ENCODE peak calls at places on chromosomes 2 and 18, in eight cellular contexts. C is prostate gland, A is HCT116, D is stomach, Z is GM23338, Y is transverse colon, T is HepG2, F is breast epithelium. U is an unnamed sample.

GRCh38 chr2:231041061-231041689 is 3.9 kb downstream of the C2orf72 start:
- DNase-seq in C (no peak), A (no peak), D (no peak), Z (no peak), Y (no peak), T (no peak), F (no peak), U (no peak)

GRCh38 chr18:78717051-78717765 is 262.4 kb upstream of the SALL3 start:
- DNase-seq in C (no peak), A (no peak), D (no peak), Z (no peak), Y (no peak), T (no peak), F (peak), U (peak)

GRCh38 chr18:25876334-25876979 is 214.0 kb downstream of the SS18 start:
- DNase-seq in C (no peak), A (no peak), D (no peak), Z (no peak), Y (no peak), T (no peak), F (no peak), U (no peak)

GRCh38 chr2:107276034-107276433 is 390.1 kb upstream of the ST6GAL2 start:
- DNase-seq in C (no peak), A (no peak), D (no peak), Z (no peak), Y (no peak), T (no peak), F (no peak), U (no peak)

GRCh38 chr2:20617081-20617575 is 33.8 kb downstream of the HS1BP3 start:
- DNase-seq in C (no peak), A (no peak), D (peak), Z (peak), Y (peak), T (no peak), F (peak), U (peak)

GRCh38 chr2:145715601-145716000 is 1195.7 kb upstream of the ZEB2 start:
- DNase-seq in C (no peak), A (no peak), D (no peak), Z (no peak), Y (no peak), T (no peak), F (no peak), U (no peak)

GRCh38 chr2:206176886-206177285 is 17.2 kb downstream of the EEF1B2 start:
- DNase-seq in C (no peak), A (no peak), D (no peak), Z (no peak), Y (no peak), T (no peak), F (no peak), U (no peak)

GRCh38 chr2:50546790-50547189 is 485.1 kb downstream of the NRXN1 start:
- DNase-seq in C (no peak), A (no peak), D (no peak), Z (no peak), Y (no peak), T (no peak), F (no peak), U (no peak)

GRCh38 chr18:25038261-25038660 is 313.7 kb downstream of the ZNF521 start:
- DNase-seq in C (no peak), A (no peak), D (no peak), Z (no peak), Y (no peak), T (no peak), F (no peak), U (no peak)

GRCh38 chr2:119823734-119824334 is 64.1 kb downstream of the PTPN4 start:
- DNase-seq in C (no peak), A (no peak), D (no peak), Z (peak), Y (no peak), T (peak), F (no peak), U (no peak)

GRCh38 chr2:20410556-20411277 is 36.2 kb upstream of the RHOB start:
- DNase-seq in C (no peak), A (no peak), D (peak), Z (no peak), Y (peak), T (no peak), F (peak), U (no peak)

GRCh38 chr2:39368376-39368775 is 68.7 kb downstream of the MAP4K3 start:
- DNase-seq in C (no peak), A (no peak), D (no peak), Z (no peak), Y (no peak), T (no peak), F (no peak), U (no peak)

GRCh38 chr2:226317970-226318369 is 481.6 kb downstream of the IRS1 start:
- DNase-seq in C (no peak), A (no peak), D (no peak), Z (no peak), Y (no peak), T (no peak), F (no peak), U (no peak)

GRCh38 chr2:26722328-26722727 is 29.8 kb downstream of the KCNK3 start:
- DNase-seq in C (no peak), A (no peak), D (no peak), Z (no peak), Y (no peak), T (no peak), F (no peak), U (no peak)

GRCh38 chr2:76083248-76083647 is 372.5 kb upstream of the GCFC2 start:
- DNase-seq in C (no peak), A (no peak), D (no peak), Z (no peak), Y (no peak), T (no peak), F (no peak), U (no peak)

GRCh38 chr2:163735692-163736432 is at the start of gene FIGN:
- DNase-seq in C (peak), A (no peak), D (peak), Z (peak), Y (peak), T (peak), F (peak), U (no peak)

GRCh38 chr2:27796991-27797752 is 25.7 kb downstream of the MRPL33 start:
- DNase-seq in C (no peak), A (no peak), D (no peak), Z (no peak), Y (no peak), T (no peak), F (no peak), U (no peak)

GRCh38 chr2:164145093-164145987 is 409.5 kb upstream of the FIGN start:
- DNase-seq in C (no peak), A (no peak), D (no peak), Z (no peak), Y (no peak), T (no peak), F (no peak), U (no peak)

GRCh38 chr18:51401912-51402311 is 204.4 kb upstream of the MEX3C start:
- DNase-seq in C (no peak), A (no peak), D (no peak), Z (no peak), Y (no peak), T (no peak), F (no peak), U (no peak)

GRCh38 chr18:49651033-49651432 is 89.2 kb downstream of the LIPG start:
- DNase-seq in C (no peak), A (no peak), D (peak), Z (no peak), Y (no peak), T (no peak), F (no peak), U (peak)

GRCh38 chr2:113079123-113079522 is 11.4 kb downstream of the IL1F10 start:
- DNase-seq in C (peak), A (no peak), D (no peak), Z (peak), Y (no peak), T (no peak), F (no peak), U (no peak)

GRCh38 chr2:55014962-55015939 is 35.0 kb downstream of the RTN4 start:
- DNase-seq in C (peak), A (peak), D (peak), Z (peak), Y (peak), T (peak), F (no peak), U (no peak)
- TF ChIP-seq POLR2AphosphoS5 in C (peak), A (peak), D (no peak), Z (no peak), Y (peak), T (no peak), F (peak), U (no peak)

DNA sequence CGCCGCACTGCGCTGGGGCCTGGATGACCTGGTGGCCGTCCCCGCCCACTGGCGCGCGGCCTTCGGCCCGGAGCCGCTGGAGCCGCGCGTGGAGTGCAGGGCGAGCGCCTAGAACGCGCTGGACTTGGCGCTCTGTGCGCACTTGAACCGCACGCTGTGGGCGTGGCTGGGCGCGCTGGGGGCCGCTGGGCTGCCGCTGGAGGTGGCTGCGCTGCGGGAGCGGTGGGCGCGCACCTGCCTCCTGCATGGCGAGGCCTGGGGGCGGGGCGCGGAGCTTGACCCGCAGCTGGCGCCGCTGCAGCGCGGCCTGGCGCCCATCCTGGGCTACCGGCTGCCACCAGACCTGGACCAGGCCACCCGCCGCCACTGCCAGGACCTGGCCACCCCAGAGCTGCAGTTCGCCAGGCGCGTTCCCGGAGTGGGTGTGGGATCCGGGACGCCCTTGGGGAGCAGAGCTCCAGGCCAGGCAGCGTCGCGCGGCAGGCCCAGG is 9.9 kb downstream of the AQP12B start:
- DNase-seq in C (no peak), A (no peak), D (no peak), Z (peak), Y (no peak), T (no peak), F (no peak), U (no peak)
- H3K4me3 ChIP-seq in C (no peak), A (no peak), D (no peak), Z (peak), Y (no peak), T (no peak), F (no peak), U (no peak)

DNA sequence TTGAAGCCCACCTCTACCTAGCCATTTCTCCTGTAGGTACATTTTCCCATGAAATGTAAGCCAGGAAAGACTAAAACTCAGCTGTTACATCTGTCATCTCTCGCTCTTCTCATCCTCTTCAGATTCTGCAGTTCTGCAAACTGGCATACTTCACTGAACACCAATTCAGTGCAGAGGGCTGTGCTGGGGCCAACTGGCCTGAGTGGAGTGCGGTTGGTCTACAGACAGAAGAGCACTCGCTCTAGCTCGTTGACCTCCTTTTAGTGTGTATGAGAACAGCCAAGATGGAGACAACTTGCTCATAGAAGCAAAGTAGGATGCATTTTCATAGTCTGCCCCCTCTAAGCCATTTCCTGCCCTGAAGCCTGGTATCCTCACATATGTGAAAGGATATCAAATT is 862.6 kb downstream of the BCL11A start:
- DNase-seq in C (no peak), A (no peak), D (no peak), Z (no peak), Y (no peak), T (no peak), F (no peak), U (no peak)
- TF ChIP-seq POLR2AphosphoS5 in C (no peak), A (no peak), D (no peak), Z (no peak), Y (no peak), T (no peak), F (no peak), U (no peak)

GRCh38 chr2:64944484-64944883 is 44.7 kb upstream of the SLC1A4 start:
- DNase-seq in C (no peak), A (no peak), D (no peak), Z (no peak), Y (no peak), T (no peak), F (no peak), U (no peak)

GRCh38 chr2:64943387-64944150 is 45.6 kb upstream of the SLC1A4 start:
- DNase-seq in C (peak), A (no peak), D (peak), Z (no peak), Y (no peak), T (peak), F (peak), U (peak)

GRCh38 chr2:64947906-64948305 is 41.3 kb upstream of the SLC1A4 start:
- DNase-seq in C (no peak), A (no peak), D (no peak), Z (no peak), Y (no peak), T (no peak), F (no peak), U (no peak)

GRCh38 chr2:64945973-64946736 is 43.0 kb upstream of the SLC1A4 start:
- DNase-seq in C (no peak), A (no peak), D (peak), Z (no peak), Y (peak), T (no peak), F (no peak), U (peak)

GRCh38 chr2:64946737-64947090 is 42.5 kb upstream of the SLC1A4 start:
- DNase-seq in C (no peak), A (no peak), D (no peak), Z (no peak), Y (no peak), T (no peak), F (no peak), U (no peak)
- H3K4me3 ChIP-seq in C (no peak), A (no peak), D (no peak), Z (no peak), Y (no peak), T (no peak), F (no peak), U (no peak)

GRCh38 chr2:224173882-224174415 is 134.9 kb upstream of the SERPINE2 start:
- DNase-seq in C (no peak), A (no peak), D (no peak), Z (no peak), Y (no peak), T (no peak), F (no peak), U (no peak)
- TF ChIP-seq POLR2AphosphoS5 in C (no peak), A (no peak), D (no peak), Z (no peak), Y (no peak), T (no peak), F (no peak), U (no peak)

GRCh38 chr2:126913329-126913728 is 14.6 kb downstream of the TEX51 start:
- DNase-seq in C (no peak), A (no peak), D (no peak), Z (no peak), Y (no peak), T (no peak), F (peak), U (no peak)
- H3K4me3 ChIP-seq in C (no peak), A (no peak), D (no peak), Z (no peak), Y (no peak), T (no peak), F (no peak), U (no peak)

GRCh38 chr2:83369601-83370418 is 1089.3 kb downstream of the SUCLG1 start:
- DNase-seq in C (no peak), A (no peak), D (no peak), Z (no peak), Y (no peak), T (no peak), F (no peak), U (no peak)
- TF ChIP-seq POLR2AphosphoS5 in C (no peak), A (no peak), D (no peak), Z (no peak), Y (no peak), T (no peak), F (no peak), U (no peak)

U was measured in spleen.